ENCODE peak calls at places on chromosomes 2 and 18, in six cellular contexts. One of them, this sample, is unnamed.

GRCh38 chr2:191950132-191950885 is 103.4 kb upstream of the CAVIN2 start:
- DNase-seq in WERI-Rb-1: no peak
- DNase-seq in K562: peak
- DNase-seq in psoas muscle: no peak
- DNase-seq in AG09309: peak
- DNase-seq in epithelial cell of esophagus: peak
- DNase-seq in this sample: no peak

GRCh38 chr2:164692114-164692513 is 70.8 kb upstream of the GRB14 start:
- DNase-seq in K562: no peak
- DNase-seq in WERI-Rb-1: no peak
- DNase-seq in epithelial cell of esophagus: no peak
- DNase-seq in AG09309: no peak
- DNase-seq in psoas muscle: no peak
- DNase-seq in this sample: no peak

GRCh38 chr2:100739735-100740432 is 80.1 kb upstream of the NPAS2 start:
- DNase-seq in K562: peak
- DNase-seq in AG09309: no peak
- DNase-seq in WERI-Rb-1: no peak
- DNase-seq in psoas muscle: no peak
- DNase-seq in epithelial cell of esophagus: peak
- DNase-seq in this sample: peak

GRCh38 chr2:195532628-195533271 is 124.3 kb upstream of the SLC39A10 start:
- DNase-seq in AG09309: no peak
- DNase-seq in epithelial cell of esophagus: no peak
- DNase-seq in WERI-Rb-1: no peak
- DNase-seq in psoas muscle: no peak
- DNase-seq in K562: peak
- DNase-seq in this sample: no peak

GRCh38 chr2:190592831-190593230 is 56.1 kb upstream of the NAB1 start:
- DNase-seq in K562: no peak
- DNase-seq in epithelial cell of esophagus: no peak
- DNase-seq in psoas muscle: no peak
- DNase-seq in WERI-Rb-1: no peak
- DNase-seq in AG09309: no peak
- DNase-seq in this sample: no peak

GRCh38 chr2:30300456-30301221 is 69.3 kb downstream of the LBH start:
- DNase-seq in WERI-Rb-1: peak
- DNase-seq in epithelial cell of esophagus: no peak
- DNase-seq in AG09309: no peak
- DNase-seq in K562: no peak
- DNase-seq in psoas muscle: no peak
- DNase-seq in this sample: no peak

GRCh38 chr2:166180951-166181812 is 53.4 kb upstream of the SCN1A start:
- DNase-seq in epithelial cell of esophagus: peak
- DNase-seq in WERI-Rb-1: peak
- DNase-seq in AG09309: peak
- DNase-seq in K562: peak
- DNase-seq in psoas muscle: no peak
- DNase-seq in this sample: peak

GRCh38 chr2:16019060-16019475 is 78.7 kb downstream of the MYCN start:
- DNase-seq in K562: no peak
- DNase-seq in WERI-Rb-1: no peak
- DNase-seq in psoas muscle: no peak
- DNase-seq in AG09309: no peak
- DNase-seq in epithelial cell of esophagus: no peak
- DNase-seq in this sample: no peak

GRCh38 chr2:122739732-122740593 is 984.5 kb downstream of the TSN start:
- DNase-seq in K562: no peak
- DNase-seq in psoas muscle: no peak
- DNase-seq in AG09309: no peak
- DNase-seq in WERI-Rb-1: no peak
- DNase-seq in epithelial cell of esophagus: no peak
- DNase-seq in this sample: no peak

GRCh38 chr18:69257861-69258458 is 142.7 kb upstream of the DOK6 start:
- DNase-seq in epithelial cell of esophagus: peak
- DNase-seq in WERI-Rb-1: no peak
- DNase-seq in psoas muscle: no peak
- DNase-seq in K562: no peak
- DNase-seq in AG09309: peak
- DNase-seq in this sample: peak

GRCh38 chr18:55275042-55275897 is 312.7 kb downstream of the TCF4 start:
- DNase-seq in epithelial cell of esophagus: peak
- DNase-seq in WERI-Rb-1: no peak
- DNase-seq in AG09309: peak
- DNase-seq in K562: peak
- DNase-seq in psoas muscle: peak
- DNase-seq in this sample: no peak

GRCh38 chr2:61135510-61135909 is 26.5 kb upstream of the C2orf74 start:
- DNase-seq in AG09309: peak
- DNase-seq in epithelial cell of esophagus: peak
- DNase-seq in psoas muscle: no peak
- DNase-seq in WERI-Rb-1: no peak
- DNase-seq in K562: peak
- DNase-seq in this sample: peak

GRCh38 chr18:45167631-45168225 is 447.5 kb upstream of the SLC14A2 start:
- DNase-seq in AG09309: peak
- DNase-seq in WERI-Rb-1: no peak
- DNase-seq in psoas muscle: no peak
- DNase-seq in epithelial cell of esophagus: peak
- DNase-seq in K562: no peak
- DNase-seq in this sample: no peak

GRCh38 chr2:234291765-234292204 is 205.1 kb downstream of the ARL4C start:
- DNase-seq in WERI-Rb-1: no peak
- DNase-seq in K562: no peak
- DNase-seq in epithelial cell of esophagus: no peak
- DNase-seq in AG09309: peak
- DNase-seq in psoas muscle: no peak
- DNase-seq in this sample: no peak

GRCh38 chr18:6004683-6005082 is 109.4 kb upstream of the TMEM200C start:
- DNase-seq in WERI-Rb-1: no peak
- DNase-seq in psoas muscle: no peak
- DNase-seq in K562: no peak
- DNase-seq in AG09309: no peak
- DNase-seq in epithelial cell of esophagus: no peak
- DNase-seq in this sample: no peak

GRCh38 chr2:12107849-12108420 is 361.5 kb downstream of the LPIN1 start:
- DNase-seq in epithelial cell of esophagus: no peak
- DNase-seq in psoas muscle: no peak
- DNase-seq in K562: no peak
- DNase-seq in AG09309: no peak
- DNase-seq in WERI-Rb-1: no peak
- DNase-seq in this sample: no peak

GRCh38 chr2:85992611-85993010 is 103.8 kb upstream of the ST3GAL5 start:
- DNase-seq in epithelial cell of esophagus: no peak
- DNase-seq in AG09309: no peak
- DNase-seq in K562: no peak
- DNase-seq in psoas muscle: no peak
- DNase-seq in WERI-Rb-1: no peak
- DNase-seq in this sample: no peak

GRCh38 chr18:23793051-23793450 is 103.8 kb downstream of the LAMA3 start:
- DNase-seq in WERI-Rb-1: no peak
- DNase-seq in K562: no peak
- DNase-seq in psoas muscle: no peak
- DNase-seq in epithelial cell of esophagus: no peak
- DNase-seq in AG09309: no peak
- DNase-seq in this sample: no peak

GRCh38 chr2:20050104-20050711 is 1.2 kb downstream of the LAPTM4A start:
- DNase-seq in epithelial cell of esophagus: peak
- DNase-seq in psoas muscle: no peak
- DNase-seq in AG09309: peak
- DNase-seq in WERI-Rb-1: peak
- DNase-seq in K562: peak
- DNase-seq in this sample: peak

GRCh38 chr2:20051518-20052228 is at the start of gene LAPTM4A:
- DNase-seq in epithelial cell of esophagus: peak
- DNase-seq in psoas muscle: peak
- DNase-seq in K562: peak
- DNase-seq in WERI-Rb-1: peak
- DNase-seq in AG09309: peak
- DNase-seq in this sample: peak

GRCh38 chr2:20049631-20050030 is 1.8 kb downstream of the LAPTM4A start:
- DNase-seq in epithelial cell of esophagus: peak
- DNase-seq in psoas muscle: no peak
- DNase-seq in WERI-Rb-1: no peak
- DNase-seq in AG09309: no peak
- DNase-seq in K562: no peak
- DNase-seq in this sample: no peak

GRCh38 chr2:20052229-20052871 is 922 bp upstream of the LAPTM4A start:
- DNase-seq in epithelial cell of esophagus: peak
- DNase-seq in AG09309: no peak
- DNase-seq in K562: no peak
- DNase-seq in WERI-Rb-1: no peak
- DNase-seq in psoas muscle: no peak
- DNase-seq in this sample: peak

DNA sequence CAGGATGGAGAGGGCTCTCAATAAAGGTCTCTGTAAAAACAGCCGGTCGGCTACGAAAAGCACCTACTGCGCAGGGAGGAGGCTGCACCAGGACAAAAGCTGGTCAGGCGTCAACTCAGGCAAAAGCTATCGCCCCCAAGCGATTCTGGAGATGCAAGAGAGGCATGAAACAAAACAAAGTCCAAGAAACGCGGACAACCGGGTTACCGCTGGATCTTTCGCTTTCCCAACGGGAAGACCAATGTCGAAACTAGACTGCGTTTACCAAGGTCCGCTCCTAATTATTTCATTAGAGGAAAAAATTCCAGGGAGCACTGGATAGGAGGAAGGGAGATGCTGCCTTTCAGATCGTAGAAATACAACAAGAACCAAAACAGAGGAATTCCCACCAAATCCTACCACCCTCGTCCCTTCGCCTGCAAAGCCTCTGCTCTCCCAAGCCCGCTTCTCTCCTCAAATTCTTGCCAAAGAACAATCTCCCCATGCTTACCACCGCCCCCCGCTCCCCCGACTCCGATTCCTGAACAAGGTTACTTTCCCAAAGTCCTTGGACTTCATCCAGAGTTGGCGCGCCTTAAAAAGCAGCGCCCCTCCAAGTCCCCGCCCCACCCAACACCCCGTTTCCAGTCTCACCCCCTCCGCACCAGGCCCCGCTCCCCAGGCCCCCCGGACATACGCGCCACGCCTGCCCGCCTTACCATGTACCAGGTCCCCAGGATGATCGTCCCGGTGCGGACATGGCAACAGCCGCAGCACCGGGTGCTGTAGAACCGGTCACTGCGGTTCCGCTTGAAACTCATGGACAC is 513 bp downstream of the LAPTM4A start:
- DNase-seq in epithelial cell of esophagus: peak
- DNase-seq in AG09309: no peak
- DNase-seq in K562: peak
- DNase-seq in WERI-Rb-1: peak
- DNase-seq in psoas muscle: no peak
- DNase-seq in this sample: peak
- TF ChIP-seq CTCF in epithelial cell of esophagus: no peak
- TF ChIP-seq CTCF in AG09309: peak
- TF ChIP-seq CTCF in K562: peak
- TF ChIP-seq CTCF in WERI-Rb-1: peak
- TF ChIP-seq CTCF in psoas muscle: no peak
- TF ChIP-seq CTCF in this sample: no peak

GRCh38 chr18:2134364-2134763 is 436.9 kb downstream of the METTL4 start:
- DNase-seq in epithelial cell of esophagus: no peak
- DNase-seq in AG09309: no peak
- DNase-seq in WERI-Rb-1: peak
- DNase-seq in K562: no peak
- DNase-seq in psoas muscle: no peak
- DNase-seq in this sample: no peak
- TF ChIP-seq CTCF in epithelial cell of esophagus: no peak
- TF ChIP-seq CTCF in AG09309: no peak
- TF ChIP-seq CTCF in WERI-Rb-1: peak
- TF ChIP-seq CTCF in K562: no peak
- TF ChIP-seq CTCF in psoas muscle: no peak
- TF ChIP-seq CTCF in this sample: no peak

GRCh38 chr2:189213226-189213625 is 33.7 kb upstream of the COL5A2 start:
- DNase-seq in K562: no peak
- DNase-seq in AG09309: no peak
- DNase-seq in WERI-Rb-1: no peak
- DNase-seq in psoas muscle: no peak
- DNase-seq in epithelial cell of esophagus: no peak
- DNase-seq in this sample: no peak

GRCh38 chr2:189210250-189211075 is 30.9 kb upstream of the COL5A2 start:
- DNase-seq in AG09309: peak
- DNase-seq in epithelial cell of esophagus: peak
- DNase-seq in K562: peak
- DNase-seq in WERI-Rb-1: no peak
- DNase-seq in psoas muscle: peak
- DNase-seq in this sample: peak

GRCh38 chr2:189203177-189203799 is 23.7 kb upstream of the COL5A2 start:
- DNase-seq in WERI-Rb-1: no peak
- DNase-seq in AG09309: no peak
- DNase-seq in K562: peak
- DNase-seq in psoas muscle: no peak
- DNase-seq in epithelial cell of esophagus: no peak
- DNase-seq in this sample: no peak

GRCh38 chr2:189204322-189204941 is 24.9 kb upstream of the COL5A2 start:
- DNase-seq in epithelial cell of esophagus: peak
- DNase-seq in K562: no peak
- DNase-seq in psoas muscle: no peak
- DNase-seq in AG09309: no peak
- DNase-seq in WERI-Rb-1: no peak
- DNase-seq in this sample: peak

DNA sequence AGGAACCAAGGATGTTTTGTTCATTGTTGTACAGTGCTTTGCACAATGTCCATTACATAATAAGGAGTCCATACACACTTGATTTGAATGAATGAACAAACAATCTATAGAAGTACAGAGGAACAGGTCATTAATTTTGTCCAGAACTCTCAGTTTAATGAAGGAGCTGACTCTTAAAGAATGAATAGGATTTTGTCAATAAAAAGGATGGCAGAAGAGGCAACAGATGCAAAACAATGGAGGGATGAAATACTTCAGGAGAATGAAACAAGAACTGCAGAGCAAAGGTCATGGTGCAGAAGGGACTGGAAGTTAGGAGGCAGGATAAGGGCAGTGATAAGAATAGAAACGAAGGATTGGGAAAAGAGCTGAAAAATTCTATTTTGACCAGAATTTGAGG is 28.7 kb upstream of the COL5A2 start:
- DNase-seq in psoas muscle: no peak
- DNase-seq in epithelial cell of esophagus: no peak
- DNase-seq in WERI-Rb-1: no peak
- DNase-seq in AG09309: no peak
- DNase-seq in K562: no peak
- DNase-seq in this sample: no peak
- TF ChIP-seq CTCF in psoas muscle: no peak
- TF ChIP-seq CTCF in epithelial cell of esophagus: no peak
- TF ChIP-seq CTCF in WERI-Rb-1: no peak
- TF ChIP-seq CTCF in AG09309: no peak
- TF ChIP-seq CTCF in K562: no peak
- TF ChIP-seq CTCF in this sample: no peak

GRCh38 chr2:14451312-14451711 is 181.2 kb upstream of the LRATD1 start:
- DNase-seq in epithelial cell of esophagus: peak
- DNase-seq in psoas muscle: no peak
- DNase-seq in AG09309: no peak
- DNase-seq in K562: no peak
- DNase-seq in WERI-Rb-1: peak
- DNase-seq in this sample: no peak
- TF ChIP-seq CTCF in epithelial cell of esophagus: peak
- TF ChIP-seq CTCF in psoas muscle: no peak
- TF ChIP-seq CTCF in AG09309: no peak
- TF ChIP-seq CTCF in K562: no peak
- TF ChIP-seq CTCF in WERI-Rb-1: peak
- TF ChIP-seq CTCF in this sample: no peak

GRCh38 chr2:178193823-178194599 is at the start of gene OSBPL6:
- DNase-seq in psoas muscle: peak
- DNase-seq in AG09309: peak
- DNase-seq in WERI-Rb-1: peak
- DNase-seq in K562: peak
- DNase-seq in epithelial cell of esophagus: peak
- DNase-seq in this sample: peak
- TF ChIP-seq CTCF in psoas muscle: peak
- TF ChIP-seq CTCF in AG09309: peak
- TF ChIP-seq CTCF in WERI-Rb-1: peak
- TF ChIP-seq CTCF in K562: no peak
- TF ChIP-seq CTCF in epithelial cell of esophagus: peak
- TF ChIP-seq CTCF in this sample: peak